ENCODE peak calls at places on chromosomes 1 and 21, in nine cellular contexts. One of them, this sample, is unnamed.

GRCh38 chr1:177546346-177546745 is 375.6 kb downstream of the BRINP2 start:
- DNase-seq in 8988T: no peak
- DNase-seq in HepG2: no peak
- DNase-seq in caudate nucleus: no peak
- DNase-seq in central memory CD4-positive, alpha-beta T cell: no peak
- DNase-seq in IMR-90: no peak
- DNase-seq in heart right ventricle: no peak
- DNase-seq in NCI-H2081: no peak
- DNase-seq in colonic mucosa: no peak
- DNase-seq in this sample: no peak

GRCh38 chr1:10727703-10728348 is 68.6 kb downstream of the CASZ1 start:
- DNase-seq in caudate nucleus: no peak
- DNase-seq in HepG2: no peak
- DNase-seq in heart right ventricle: peak; percentile 60
- DNase-seq in NCI-H2081: peak; percentile 90
- DNase-seq in central memory CD4-positive, alpha-beta T cell: no peak
- DNase-seq in colonic mucosa: no peak
- DNase-seq in 8988T: no peak
- DNase-seq in IMR-90: no peak
- DNase-seq in this sample: no peak

GRCh38 chr1:39507230-39507928 is 15.9 kb downstream of the BMP8A start:
- DNase-seq in central memory CD4-positive, alpha-beta T cell: no peak
- DNase-seq in HepG2: peak; percentile 25
- DNase-seq in colonic mucosa: no peak
- DNase-seq in 8988T: peak; percentile 54
- DNase-seq in caudate nucleus: no peak
- DNase-seq in IMR-90: no peak
- DNase-seq in heart right ventricle: no peak
- DNase-seq in NCI-H2081: peak; percentile 35
- DNase-seq in this sample: no peak

GRCh38 chr1:201533836-201534235 is 5.1 kb upstream of the NAV1 start:
- DNase-seq in central memory CD4-positive, alpha-beta T cell: no peak
- DNase-seq in 8988T: no peak
- DNase-seq in NCI-H2081: no peak
- DNase-seq in IMR-90: no peak
- DNase-seq in heart right ventricle: no peak
- DNase-seq in caudate nucleus: no peak
- DNase-seq in HepG2: no peak
- DNase-seq in colonic mucosa: no peak
- DNase-seq in this sample: no peak

GRCh38 chr1:38115682-38116187 is 69.1 kb upstream of the POU3F1 start:
- DNase-seq in 8988T: no peak
- DNase-seq in IMR-90: no peak
- DNase-seq in NCI-H2081: no peak
- DNase-seq in caudate nucleus: peak; percentile 62
- DNase-seq in central memory CD4-positive, alpha-beta T cell: no peak
- DNase-seq in colonic mucosa: no peak
- DNase-seq in HepG2: no peak
- DNase-seq in heart right ventricle: no peak
- DNase-seq in this sample: no peak

GRCh38 chr1:74652711-74653131 is 20.9 kb downstream of the ERICH3 start:
- DNase-seq in NCI-H2081: no peak
- DNase-seq in 8988T: no peak
- DNase-seq in heart right ventricle: no peak
- DNase-seq in caudate nucleus: no peak
- DNase-seq in central memory CD4-positive, alpha-beta T cell: no peak
- DNase-seq in HepG2: no peak
- DNase-seq in IMR-90: peak; percentile 79
- DNase-seq in colonic mucosa: no peak
- DNase-seq in this sample: no peak

GRCh38 chr1:185280589-185280988 is 36.5 kb downstream of the IVNS1ABP start:
- DNase-seq in caudate nucleus: no peak
- DNase-seq in 8988T: no peak
- DNase-seq in NCI-H2081: no peak
- DNase-seq in colonic mucosa: no peak
- DNase-seq in IMR-90: no peak
- DNase-seq in HepG2: no peak
- DNase-seq in central memory CD4-positive, alpha-beta T cell: no peak
- DNase-seq in heart right ventricle: no peak
- DNase-seq in this sample: no peak

GRCh38 chr21:22758478-22758877 is 1760.3 kb downstream of the NCAM2 start:
- DNase-seq in IMR-90: no peak
- DNase-seq in NCI-H2081: peak; percentile 4
- DNase-seq in 8988T: no peak
- DNase-seq in HepG2: no peak
- DNase-seq in colonic mucosa: no peak
- DNase-seq in caudate nucleus: no peak
- DNase-seq in heart right ventricle: no peak
- DNase-seq in central memory CD4-positive, alpha-beta T cell: no peak
- DNase-seq in this sample: no peak

GRCh38 chr1:19239876-19240275 is 11.4 kb downstream of the EMC1 start:
- DNase-seq in IMR-90: no peak
- DNase-seq in central memory CD4-positive, alpha-beta T cell: no peak
- DNase-seq in HepG2: no peak
- DNase-seq in 8988T: no peak
- DNase-seq in caudate nucleus: no peak
- DNase-seq in NCI-H2081: no peak
- DNase-seq in colonic mucosa: no peak
- DNase-seq in heart right ventricle: no peak
- DNase-seq in this sample: no peak

GRCh38 chr1:101238041-101238515 is 1.3 kb downstream of the S1PR1 start:
- DNase-seq in 8988T: no peak
- DNase-seq in NCI-H2081: no peak
- DNase-seq in central memory CD4-positive, alpha-beta T cell: peak; percentile 43
- DNase-seq in HepG2: no peak
- DNase-seq in heart right ventricle: no peak
- DNase-seq in IMR-90: no peak
- DNase-seq in colonic mucosa: no peak
- DNase-seq in caudate nucleus: peak; percentile 12
- DNase-seq in this sample: no peak

This sample was measured in LoVo.